ENCODE peak calls at places on chromosomes 2 and 18, in nine cellular contexts. N is stimulated activated CD4-positive, alpha-beta T cell treated with anti-CD3 and anti-CD28 coated beads, Interleukin-15, amount 100 ng/mL, for 1 hour; H is thoracic aorta; W is stomach; Q is NCI-H2171; R is pons; J is neural progenitor cell; T is A172; P is dermis blood vessel endothelial cell. L is an unnamed sample.
A peak's percentile ranks its signal among the peaks of the same experiment; 100 is the strongest.

GRCh38 chr2:239201884-239202283 is 198.9 kb downstream of the HDAC4 start:
- DNase-seq in P (no peak), W (no peak), T (no peak), Q (no peak), R (no peak), N (no peak), J (no peak), H (no peak), L (no peak)

GRCh38 chr2:95082479-95082878 is 39.1 kb downstream of the MRPS5 start:
- DNase-seq in J (no peak), H (no peak), Q (no peak), T (no peak), P (no peak), W (no peak), R (no peak), N (no peak), L (no peak)

GRCh38 chr18:49639643-49640361 is 77.9 kb downstream of the LIPG start:
- DNase-seq in T (no peak), P (peak; percentile 22), W (no peak), N (no peak), J (no peak), R (no peak), H (no peak), Q (no peak), L (no peak)

GRCh38 chr2:23366720-23367119 is 18.3 kb upstream of the KLHL29 start:
- DNase-seq in W (no peak), N (no peak), T (no peak), R (no peak), Q (no peak), P (no peak), J (no peak), H (no peak), L (peak; percentile 17)

GRCh38 chr2:7838636-7839035 is 843.2 kb upstream of the ID2 start:
- DNase-seq in Q (no peak), N (no peak), P (no peak), J (no peak), W (no peak), R (no peak), T (peak; percentile 9), H (no peak), L (no peak)

GRCh38 chr2:260507-261161 is 3.2 kb downstream of the SH3YL1 start:
- DNase-seq in P (no peak), N (no peak), R (peak; percentile 70), H (no peak), Q (no peak), W (no peak), T (no peak), J (no peak), L (no peak)

GRCh38 chr2:121335294-121336290 is 50.6 kb upstream of the TFCP2L1 start:
- DNase-seq in Q (no peak), R (no peak), T (peak; percentile 46), W (peak; percentile 24), J (no peak), H (no peak), P (peak; percentile 32), N (no peak), L (no peak)

GRCh38 chr2:195356026-195356425 is 301.0 kb upstream of the SLC39A10 start:
- DNase-seq in T (no peak), Q (no peak), P (no peak), J (no peak), R (no peak), W (no peak), H (no peak), N (no peak), L (no peak)

GRCh38 chr2:222879602-222879933 is 18.7 kb downstream of the ACSL3 start:
- DNase-seq in N (no peak), J (no peak), P (no peak), T (no peak), R (no peak), W (no peak), H (no peak), Q (no peak), L (no peak)

GRCh38 chr2:223576873-223577272 is 25.3 kb downstream of the SCG2 start:
- DNase-seq in N (no peak), R (no peak), P (peak; percentile 34), W (no peak), Q (no peak), T (peak; percentile 90), H (no peak), J (no peak), L (no peak)

GRCh38 chr2:85545780-85546240 is 6.8 kb downstream of the MAT2A start:
- DNase-seq in T (no peak), Q (no peak), H (no peak), N (no peak), J (no peak), P (no peak), W (no peak), R (no peak), L (no peak)

GRCh38 chr2:211367252-211367651 is 810.9 kb downstream of the CPS1 start:
- DNase-seq in J (no peak), T (no peak), N (no peak), W (no peak), R (no peak), Q (no peak), H (no peak), P (no peak), L (no peak)

GRCh38 chr2:46239175-46239846 is 57.9 kb upstream of the EPAS1 start:
- DNase-seq in W (no peak), P (no peak), Q (no peak), N (no peak), H (no peak), T (no peak), J (no peak), R (no peak), L (peak; percentile 12)

GRCh38 chr2:204361738-204362137 is 183.5 kb upstream of the PARD3B start:
- DNase-seq in Q (no peak), N (no peak), T (no peak), P (no peak), J (no peak), R (no peak), H (no peak), W (no peak), L (no peak)

GRCh38 chr2:199443589-199444130 is 14.1 kb downstream of the SATB2 start:
- DNase-seq in R (no peak), Q (no peak), T (no peak), J (no peak), W (no peak), P (no peak), N (no peak), H (no peak), L (no peak)

GRCh38 chr2:180655842-180656454 is 324.5 kb upstream of the UBE2E3 start:
- DNase-seq in Q (no peak), R (peak; percentile 88), W (no peak), N (no peak), T (no peak), J (no peak), P (no peak), H (no peak), L (no peak)

GRCh38 chr2:83376731-83377130 is 1082.3 kb downstream of the SUCLG1 start:
- DNase-seq in J (no peak), P (no peak), R (no peak), H (no peak), N (no peak), Q (no peak), T (no peak), W (no peak), L (no peak)

GRCh38 chr2:127762846-127763245 is 48.1 kb downstream of the WDR33 start:
- DNase-seq in J (no peak), H (no peak), W (no peak), Q (no peak), R (no peak), N (no peak), T (no peak), P (no peak), L (no peak)

GRCh38 chr2:168758970-168759820 is 43.2 kb upstream of the NOSTRIN start:
- DNase-seq in T (peak; percentile 42), J (peak; percentile 60), W (no peak), H (no peak), N (no peak), Q (peak; percentile 29), R (peak; percentile 66), P (peak; percentile 78), L (peak; percentile 27)

GRCh38 chr2:30865218-30865617 is 58.0 kb upstream of the CAPN13 start:
- DNase-seq in P (no peak), W (no peak), R (peak; percentile 5), N (no peak), J (no peak), T (no peak), Q (no peak), H (no peak), L (peak; percentile 1)

GRCh38 chr2:9889812-9890261 is 46.6 kb downstream of the TAF1B start:
- DNase-seq in W (no peak), N (no peak), R (no peak), P (peak; percentile 10), H (no peak), Q (no peak), T (no peak), J (peak; percentile 58), L (peak; percentile 83)

GRCh38 chr2:96202152-96202856 is 6.3 kb downstream of the STARD7 start:
- DNase-seq in H (no peak), J (no peak), W (no peak), R (no peak), T (no peak), Q (no peak), N (no peak), P (no peak), L (no peak)

GRCh38 chr2:137467246-137467862 is 496.9 kb upstream of the HNMT start:
- DNase-seq in Q (peak; percentile 43), W (no peak), N (no peak), H (no peak), J (peak; percentile 61), R (peak; percentile 40), P (peak; percentile 5), T (peak; percentile 42), L (peak; percentile 20)

GRCh38 chr2:29295843-29296242 is 180.6 kb downstream of the CLIP4 start:
- DNase-seq in T (no peak), Q (no peak), N (no peak), H (no peak), P (no peak), J (peak; percentile 52), R (peak; percentile 28), W (no peak), L (no peak)

GRCh38 chr2:109558076-109558882 is 55.5 kb downstream of the SEPTIN10 start:
- DNase-seq in T (peak; percentile 89), Q (no peak), R (no peak), H (no peak), N (no peak), W (peak; percentile 69), J (no peak), P (peak; percentile 97), L (peak; percentile 74)

GRCh38 chr2:39688181-39688580 is 22.5 kb downstream of the TMEM178A start:
- DNase-seq in T (no peak), H (no peak), J (no peak), R (no peak), Q (no peak), P (no peak), N (no peak), W (no peak), L (no peak)

GRCh38 chr2:168346725-168347477 is 99.5 kb upstream of the STK39 start:
- DNase-seq in H (no peak), W (peak; percentile 73), R (peak; percentile 71), T (peak; percentile 59), Q (peak; percentile 81), P (peak; percentile 83), N (peak; percentile 17), J (peak; percentile 86), L (peak; percentile 65)

GRCh38 chr2:10717630-10718029 is 3.8 kb upstream of the ATP6V1C2 start:
- DNase-seq in H (peak; percentile 15), N (no peak), J (no peak), R (no peak), T (peak; percentile 86), Q (no peak), W (no peak), P (peak; percentile 83), L (no peak)